ENCODE peak calls at places on chromosomes 13 and 19, in eight cellular contexts. P is ovary, H is WTC11, J is progenitor cell of endocrine pancreas, V is transverse colon, I is lower leg skin, C is choroid plexus epithelial cell, X is GM12864. M is an unnamed sample.

GRCh38 chr13:102564564-102564963 is 32.2 kb upstream of the TPP2 start:
- DNase-seq in H (no peak), C (no peak), X (no peak), J (no peak), P (no peak), V (no peak), I (no peak), M (no peak)

GRCh38 chr19:18478545-18479311 is 40.8 kb upstream of the ISYNA1 start:
- DNase-seq in I (peak), J (no peak), H (no peak), C (peak), X (peak), P (peak), V (peak), M (no peak)

GRCh38 chr19:17751912-17752273 is 616 bp downstream of the FCHO1 start:
- DNase-seq in V (no peak), H (no peak), I (no peak), J (no peak), P (no peak), X (no peak), C (no peak), M (no peak)

GRCh38 chr13:20197361-20197834 is 4.7 kb upstream of the GJB2 start:
- DNase-seq in I (no peak), C (peak), H (no peak), P (no peak), V (no peak), X (no peak), J (no peak), M (no peak)

GRCh38 chr19:56253737-56254136 is 18.8 kb upstream of the EDDM13 start:
- DNase-seq in V (no peak), H (no peak), X (peak), P (no peak), I (no peak), C (peak), J (no peak), M (no peak)

GRCh38 chr13:65260938-65261880 is 1968.9 kb downstream of the PCDH9 start:
- DNase-seq in J (no peak), P (no peak), X (no peak), H (no peak), V (no peak), I (no peak), C (peak), M (no peak)

GRCh38 chr19:39009001-39009400 is 23.3 kb downstream of the FBXO27 start:
- DNase-seq in P (no peak), C (no peak), J (no peak), V (no peak), I (no peak), H (no peak), X (no peak), M (no peak)

GRCh38 chr19:16062789-16063188 is 13.5 kb upstream of the TPM4 start:
- DNase-seq in X (no peak), V (peak), C (peak), J (peak), I (no peak), P (no peak), H (peak), M (no peak)

GRCh38 chr19:44476559-44477408 is 23.5 kb downstream of the ZNF180 start:
- DNase-seq in J (no peak), P (no peak), X (no peak), C (peak), I (no peak), V (no peak), H (no peak), M (no peak)

GRCh38 chr13:101514695-101515275 is 62.3 kb downstream of the ITGBL1 start:
- DNase-seq in V (no peak), P (no peak), C (peak), H (no peak), J (no peak), X (peak), I (peak), M (no peak)

GRCh38 chr19:15779756-15780476 is 7.5 kb upstream of the OR10H5 start:
- DNase-seq in P (peak), V (peak), H (no peak), X (no peak), I (peak), J (no peak), C (peak), M (no peak)

GRCh38 chr13:77034883-77035282 is 7.9 kb upstream of the FBXL3 start:
- DNase-seq in X (no peak), J (no peak), I (no peak), C (peak), H (no peak), P (no peak), V (no peak), M (no peak)

GRCh38 chr19:19338082-19338481 is 17.5 kb downstream of the MAU2 start:
- DNase-seq in X (no peak), C (no peak), I (no peak), H (no peak), J (no peak), P (no peak), V (no peak), M (no peak)

GRCh38 chr19:19580417-19580816 is 38.1 kb downstream of the PBX4 start:
- DNase-seq in V (no peak), C (no peak), P (no peak), H (no peak), J (no peak), I (no peak), X (no peak), M (no peak)

GRCh38 chr13:91144054-91144453 is 203.4 kb upstream of the MIR17HG start:
- DNase-seq in C (no peak), V (no peak), P (no peak), H (no peak), I (no peak), X (no peak), J (no peak), M (no peak)

GRCh38 chr13:53490732-53491131 is 462.1 kb downstream of the OLFM4 start:
- DNase-seq in P (no peak), I (no peak), C (no peak), X (no peak), J (no peak), H (no peak), V (no peak), M (no peak)

GRCh38 chr19:10095948-10096614 is 6.4 kb downstream of the ANGPTL6 start:
- DNase-seq in P (peak), C (peak), X (peak), V (peak), J (peak), I (peak), H (peak), M (peak)
- TF ChIP-seq CTCF in P (peak), C (no peak), X (no peak), V (no peak), J (no peak), I (no peak), H (no peak), M (no peak)

DNA sequence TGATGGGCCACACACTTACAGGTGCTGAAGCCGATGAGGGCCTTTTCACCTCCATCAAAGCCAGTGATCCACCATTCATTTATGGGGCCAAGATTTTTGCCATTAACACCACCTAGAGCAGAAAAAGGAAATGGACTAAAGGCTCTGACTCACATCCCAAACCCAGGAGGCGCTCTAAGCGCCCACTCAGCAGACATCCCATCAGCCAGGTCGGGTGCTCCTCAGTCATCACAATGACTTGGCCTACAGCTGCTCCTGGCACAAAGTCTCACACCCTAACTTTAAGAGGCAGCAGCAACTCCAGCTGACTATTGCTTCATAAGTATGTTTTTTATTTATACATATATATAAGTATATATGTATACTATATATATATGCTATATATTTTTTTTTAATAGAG is 36.1 kb upstream of the EIF3G start:
- DNase-seq in H (no peak), C (peak), V (no peak), P (no peak), I (no peak), J (no peak), X (no peak), M (no peak)
- TF ChIP-seq CTCF in H (no peak), C (peak), V (no peak), P (no peak), I (no peak), J (no peak), X (no peak), M (no peak)

DNA sequence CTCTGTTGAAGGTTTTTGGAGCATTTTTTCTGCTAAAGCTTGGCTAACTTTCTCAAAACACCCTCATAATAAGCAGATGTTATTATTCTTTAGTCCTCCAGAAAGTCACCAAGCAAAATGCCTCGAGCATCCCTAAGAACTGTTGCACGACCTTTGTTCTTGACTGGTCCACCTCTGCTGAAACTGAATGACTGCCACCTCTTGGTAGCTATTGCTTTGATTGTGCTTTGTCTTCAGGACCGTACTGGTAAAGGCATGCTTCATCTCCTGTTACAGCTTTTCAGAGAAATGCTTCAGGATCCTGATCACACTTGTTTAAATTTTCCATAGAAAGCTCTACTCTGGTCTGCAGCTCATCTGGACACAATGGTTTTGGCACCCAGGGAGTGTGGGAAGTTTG is 254.8 kb downstream of the DCT start:
- DNase-seq in P (no peak), V (no peak), H (no peak), X (no peak), I (no peak), C (no peak), J (no peak), M (no peak)
- TF ChIP-seq CTCF in P (no peak), V (no peak), H (no peak), X (no peak), I (no peak), C (no peak), J (no peak), M (no peak)

GRCh38 chr19:49809987-49810389 is 3.1 kb downstream of the FUZ start:
- DNase-seq in X (no peak), J (no peak), I (no peak), P (no peak), V (no peak), C (no peak), H (no peak), M (no peak)

GRCh38 chr19:49814010-49814409 is 918 bp upstream of the FUZ start:
- DNase-seq in I (no peak), V (no peak), H (no peak), C (no peak), J (no peak), X (no peak), P (no peak), M (no peak)

GRCh38 chr19:49812452-49812996 is 568 bp downstream of the FUZ start:
- DNase-seq in X (no peak), P (no peak), H (no peak), C (no peak), J (no peak), I (no peak), V (no peak), M (no peak)

GRCh38 chr19:49811328-49811727 is 1.8 kb downstream of the FUZ start:
- DNase-seq in H (no peak), P (no peak), X (no peak), I (no peak), V (no peak), J (no peak), C (no peak), M (no peak)

DNA sequence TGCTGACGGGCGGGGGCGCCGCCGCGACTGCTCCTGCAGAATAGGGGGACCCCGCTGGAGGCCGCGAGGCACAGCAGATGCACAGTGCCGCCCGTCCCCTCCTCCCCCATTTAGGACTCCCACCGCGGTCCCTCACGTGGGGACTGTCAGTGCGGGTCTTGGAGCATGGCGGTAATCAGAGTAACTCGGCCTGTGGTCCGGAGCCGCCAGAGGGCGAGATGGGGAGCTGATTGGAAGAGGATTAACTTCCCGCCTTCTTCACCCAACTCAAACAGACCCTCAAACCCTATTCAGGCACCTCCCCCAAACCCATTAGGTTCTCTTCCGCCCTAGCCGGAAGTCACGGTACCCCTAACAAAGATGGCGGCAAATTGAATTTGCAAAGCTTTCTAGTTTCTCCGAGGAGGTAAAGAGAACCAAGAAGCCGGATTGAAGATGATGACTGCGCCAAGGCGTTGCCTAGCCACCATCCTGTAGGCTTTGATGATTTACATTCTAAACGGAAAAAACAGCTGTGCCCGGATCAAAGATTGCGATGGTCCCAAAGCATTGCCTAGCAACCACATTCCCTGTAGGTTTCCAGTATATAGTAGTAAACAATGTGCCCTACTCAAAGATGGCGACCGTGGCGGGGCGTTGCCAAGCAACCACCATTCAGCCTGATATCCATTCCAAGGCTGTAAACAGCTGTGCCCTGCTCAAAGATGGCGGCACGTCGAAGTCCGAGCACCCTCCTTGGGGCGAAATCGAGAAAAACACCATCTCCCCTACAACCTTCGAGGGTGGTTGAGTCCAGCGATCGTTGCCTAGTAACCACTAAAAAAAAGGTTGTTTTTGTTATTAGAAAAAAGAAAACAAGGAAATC is at the start of gene FUZ:
- DNase-seq in I (peak), C (peak), V (peak), P (peak), H (peak), J (peak), X (peak), M (peak)
- TF ChIP-seq CTCF in I (no peak), C (peak), V (no peak), P (peak), H (no peak), J (peak), X (no peak), M (peak)

GRCh38 chr19:3520166-3521103 is 14.3 kb downstream of the FZR1 start:
- DNase-seq in H (peak), V (no peak), X (no peak), J (no peak), P (no peak), C (no peak), I (peak), M (no peak)
- TF ChIP-seq CTCF in H (no peak), V (no peak), X (no peak), J (peak), P (no peak), C (no peak), I (no peak), M (peak)

GRCh38 chr13:80680786-80681366 is 339.9 kb upstream of the SPRY2 start:
- DNase-seq in C (no peak), J (no peak), I (no peak), X (no peak), H (no peak), V (no peak), P (no peak), M (no peak)
- TF ChIP-seq CTCF in C (no peak), J (no peak), I (no peak), X (no peak), H (no peak), V (no peak), P (no peak), M (no peak)

DNA sequence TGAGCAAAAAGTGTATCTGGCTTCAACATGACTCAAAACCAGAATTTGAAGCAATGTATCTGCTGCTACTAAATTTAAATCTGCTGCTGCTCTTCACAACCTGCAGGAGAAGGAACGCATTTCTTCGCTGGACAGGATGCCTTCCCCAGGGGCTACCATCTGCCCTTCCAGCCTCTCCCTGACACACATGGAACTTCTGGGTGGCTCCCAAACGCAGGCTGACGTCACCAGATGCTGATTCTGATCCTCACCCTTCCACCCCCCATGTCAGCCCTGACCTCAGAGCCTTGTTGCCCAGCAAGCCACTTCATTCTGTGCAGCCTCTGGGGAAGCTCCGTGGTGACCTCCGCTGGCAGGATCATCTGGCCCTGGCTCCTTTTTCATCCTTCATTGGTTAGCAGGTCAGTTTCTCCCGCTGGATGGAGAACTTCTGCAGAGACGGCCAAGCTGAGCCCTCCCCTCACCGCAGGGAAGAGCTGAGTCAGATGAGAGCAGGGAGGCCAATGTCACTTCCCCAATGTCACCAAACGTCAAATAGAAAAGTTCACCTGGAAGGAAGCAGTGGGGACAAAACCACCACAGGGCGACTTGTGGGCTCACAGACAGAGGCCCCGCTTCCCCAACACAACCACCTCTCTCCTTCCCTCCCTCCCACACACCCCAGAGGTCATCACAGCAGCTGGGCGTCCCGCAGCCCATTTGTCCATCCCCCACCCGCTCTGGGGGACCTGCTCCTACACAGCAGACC is 14.0 kb upstream of the RAB20 start:
- DNase-seq in H (no peak), P (no peak), J (no peak), V (no peak), I (no peak), C (peak), X (peak), M (no peak)
- TF ChIP-seq CTCF in H (no peak), P (no peak), J (no peak), V (no peak), I (no peak), C (no peak), X (no peak), M (no peak)

GRCh38 chr13:44437356-44438233 is 64.0 kb downstream of the SERP2 start:
- DNase-seq in J (no peak), C (peak), H (no peak), P (no peak), I (no peak), X (no peak), V (no peak), M (no peak)

GRCh38 chr13:44436589-44437337 is 63.1 kb downstream of the SERP2 start:
- DNase-seq in I (peak), C (peak), H (peak), P (peak), V (peak), J (peak), X (no peak), M (peak)

GRCh38 chr13:44440046-44440608 is 66.5 kb downstream of the SERP2 start:
- DNase-seq in C (no peak), V (no peak), P (no peak), H (no peak), I (no peak), X (no peak), J (no peak), M (no peak)

GRCh38 chr13:44439615-44440014 is 66.0 kb downstream of the SERP2 start:
- DNase-seq in I (no peak), H (no peak), X (no peak), C (no peak), J (no peak), P (no peak), V (no peak), M (no peak)

GRCh38 chr13:44438234-44438579 is 64.6 kb downstream of the SERP2 start:
- DNase-seq in C (no peak), I (no peak), X (no peak), J (no peak), P (no peak), H (no peak), V (no peak), M (no peak)
- TF ChIP-seq CTCF in C (no peak), I (no peak), X (no peak), J (peak), P (no peak), H (no peak), V (no peak), M (peak)

GRCh38 chr13:44014501-44014900 is 134.8 kb downstream of the LACC1 start:
- DNase-seq in P (no peak), J (no peak), V (no peak), H (no peak), I (no peak), X (no peak), C (no peak), M (no peak)

GRCh38 chr13:44012910-44013309 is 133.2 kb downstream of the LACC1 start:
- DNase-seq in C (peak), P (no peak), I (no peak), V (no peak), X (no peak), H (no peak), J (no peak), M (no peak)

GRCh38 chr13:44015133-44015532 is 135.4 kb downstream of the LACC1 start:
- DNase-seq in I (no peak), C (no peak), X (no peak), P (no peak), H (no peak), J (no peak), V (no peak), M (no peak)

GRCh38 chr13:44015808-44016207 is 136.1 kb downstream of the LACC1 start:
- DNase-seq in V (no peak), J (no peak), X (no peak), C (no peak), P (no peak), I (no peak), H (no peak), M (no peak)

DNA sequence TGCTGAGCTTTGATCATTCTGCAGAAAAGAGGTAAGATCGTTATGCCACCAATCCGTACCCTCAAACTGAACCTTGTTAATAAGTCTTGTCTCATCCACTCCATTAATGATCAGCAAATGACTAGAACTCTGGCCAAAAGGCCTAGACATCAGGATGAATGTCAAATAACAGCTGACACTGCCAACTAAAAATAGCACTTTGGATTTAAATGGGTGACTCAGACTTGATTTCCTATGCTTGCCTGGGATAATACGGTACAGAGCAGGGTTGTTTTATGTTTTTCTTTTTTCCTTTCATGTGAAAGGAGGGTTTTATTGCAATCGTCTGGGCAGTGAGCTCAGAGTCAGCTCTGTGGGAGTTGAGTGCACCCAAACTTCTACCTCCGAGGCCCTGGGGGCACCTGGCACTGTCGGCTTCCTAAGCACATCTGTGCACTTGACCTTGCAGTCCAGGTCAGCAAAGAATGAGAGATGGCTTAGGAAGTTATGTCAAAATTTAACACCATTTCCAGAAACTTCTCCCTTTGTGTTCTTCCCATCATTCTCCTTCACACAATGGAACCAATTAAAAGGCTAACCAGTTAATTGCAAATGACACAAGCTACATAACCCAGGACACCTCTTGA is 134.1 kb downstream of the LACC1 start:
- DNase-seq in I (no peak), V (no peak), P (no peak), H (no peak), J (no peak), C (peak), X (no peak), M (no peak)
- TF ChIP-seq CTCF in I (no peak), V (no peak), P (no peak), H (no peak), J (no peak), C (no peak), X (no peak), M (no peak)